ENCODE peak calls at places on chromosomes 7 and 10, in five cellular contexts. G is transverse colon, N is coronary artery, E is keratinocyte, P is cardiac muscle cell. I is an unnamed sample.

GRCh38 chr7:48114115-48114514 is 25.1 kb downstream of the UPP1 start:
- DNase-seq in G (no peak), N (no peak), E (no peak), P (no peak), I (no peak)

GRCh38 chr10:97321807-97322195 is 2.7 kb downstream of the FRAT1 start:
- DNase-seq in E (no peak), G (no peak), P (no peak), N (no peak), I (no peak)

GRCh38 chr7:74466196-74466813 is 12.6 kb downstream of the GTF2IRD1 start:
- DNase-seq in P (no peak), E (no peak), N (no peak), G (peak), I (no peak)

GRCh38 chr7:129702316-129702715 is 90.8 kb downstream of the NRF1 start:
- DNase-seq in G (no peak), E (no peak), P (peak), N (no peak), I (no peak)

GRCh38 chr7:127290801-127291361 is 38.1 kb upstream of the GRM8 start:
- DNase-seq in P (no peak), G (no peak), N (no peak), E (no peak), I (no peak)

GRCh38 chr10:80453715-80454525 is at the start of gene TSPAN14:
- DNase-seq in E (no peak), P (peak), N (peak), G (peak), I (no peak)

GRCh38 chr10:4242561-4243035 is 457.6 kb upstream of the KLF6 start:
- DNase-seq in G (no peak), N (no peak), P (peak), E (no peak), I (no peak)

GRCh38 chr10:101400529-101400928 is 46.6 kb downstream of the BTRC start:
- DNase-seq in P (no peak), G (no peak), N (no peak), E (no peak), I (no peak)

GRCh38 chr7:98956469-98956868 is 78.1 kb downstream of the TRRAP start:
- DNase-seq in N (no peak), P (no peak), G (no peak), E (no peak), I (no peak)

GRCh38 chr7:137287651-137288258 is 55.8 kb downstream of the PTN start:
- DNase-seq in P (peak), E (no peak), G (no peak), N (no peak), I (no peak)
- TF ChIP-seq CTCF in P (peak), E (no peak), G (no peak), N (no peak), I (peak)

DNA sequence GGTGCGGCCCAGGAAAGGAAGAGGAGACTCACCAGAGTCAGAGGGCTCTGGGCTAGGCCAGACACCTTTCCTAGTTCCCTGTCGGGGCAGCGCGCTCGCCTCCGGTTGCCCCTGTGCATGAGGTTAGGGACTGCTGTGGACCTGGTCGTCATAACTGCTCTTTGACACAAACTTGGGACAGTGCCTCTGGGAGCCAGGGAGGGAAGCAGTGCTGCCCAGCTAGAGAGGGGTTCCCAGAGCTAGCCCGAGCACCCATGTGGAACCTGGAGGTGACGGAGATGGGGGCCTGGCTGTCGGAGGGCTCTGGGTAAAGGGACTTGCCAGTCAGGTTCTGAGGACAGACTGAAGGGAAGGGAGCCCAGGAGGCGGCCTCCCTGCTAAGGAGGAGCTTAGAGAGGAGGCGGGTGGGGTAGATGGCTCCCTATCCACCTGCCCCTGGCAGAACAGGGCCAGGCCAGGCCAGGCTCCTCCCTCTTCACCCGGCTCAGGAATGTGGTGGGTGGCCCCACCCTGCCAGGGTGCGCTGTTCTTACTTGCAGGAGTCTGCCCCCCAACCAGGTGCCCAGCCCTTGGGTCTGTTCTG is 29.7 kb downstream of the AGAP3 start:
- DNase-seq in G (peak), P (no peak), E (peak), N (no peak), I (peak)
- H3K4me3 ChIP-seq in G (peak), P (peak), E (peak), N (peak), I (peak)

DNA sequence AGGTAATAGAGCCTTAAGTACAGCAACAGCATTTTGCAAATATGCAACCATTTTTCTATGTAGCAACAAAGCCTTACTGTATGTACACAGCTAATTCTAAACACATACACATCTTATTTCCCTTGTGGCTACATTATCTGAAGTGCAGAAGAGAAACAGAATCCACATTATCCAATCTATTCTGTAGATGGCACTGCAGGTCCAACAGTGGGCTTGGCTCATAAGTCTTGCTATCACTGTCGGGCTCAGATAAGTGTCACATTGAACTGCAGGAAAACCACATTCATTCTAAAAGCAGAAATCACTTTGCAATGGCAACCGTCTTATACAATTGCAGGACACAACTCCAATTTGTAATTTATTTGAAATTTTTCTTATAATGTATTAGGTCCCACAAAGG is 109.8 kb upstream of the NOBOX start:
- DNase-seq in E (no peak), G (no peak), N (no peak), P (peak), I (no peak)
- TF ChIP-seq CTCF in E (peak), G (peak), N (no peak), P (peak), I (peak)

GRCh38 chr7:150468241-150468640 is 17.8 kb downstream of the GIMAP8 start:
- DNase-seq in P (no peak), E (no peak), G (no peak), N (no peak), I (no peak)
- H3K4me3 ChIP-seq in P (no peak), E (no peak), G (no peak), N (peak), I (no peak)

DNA sequence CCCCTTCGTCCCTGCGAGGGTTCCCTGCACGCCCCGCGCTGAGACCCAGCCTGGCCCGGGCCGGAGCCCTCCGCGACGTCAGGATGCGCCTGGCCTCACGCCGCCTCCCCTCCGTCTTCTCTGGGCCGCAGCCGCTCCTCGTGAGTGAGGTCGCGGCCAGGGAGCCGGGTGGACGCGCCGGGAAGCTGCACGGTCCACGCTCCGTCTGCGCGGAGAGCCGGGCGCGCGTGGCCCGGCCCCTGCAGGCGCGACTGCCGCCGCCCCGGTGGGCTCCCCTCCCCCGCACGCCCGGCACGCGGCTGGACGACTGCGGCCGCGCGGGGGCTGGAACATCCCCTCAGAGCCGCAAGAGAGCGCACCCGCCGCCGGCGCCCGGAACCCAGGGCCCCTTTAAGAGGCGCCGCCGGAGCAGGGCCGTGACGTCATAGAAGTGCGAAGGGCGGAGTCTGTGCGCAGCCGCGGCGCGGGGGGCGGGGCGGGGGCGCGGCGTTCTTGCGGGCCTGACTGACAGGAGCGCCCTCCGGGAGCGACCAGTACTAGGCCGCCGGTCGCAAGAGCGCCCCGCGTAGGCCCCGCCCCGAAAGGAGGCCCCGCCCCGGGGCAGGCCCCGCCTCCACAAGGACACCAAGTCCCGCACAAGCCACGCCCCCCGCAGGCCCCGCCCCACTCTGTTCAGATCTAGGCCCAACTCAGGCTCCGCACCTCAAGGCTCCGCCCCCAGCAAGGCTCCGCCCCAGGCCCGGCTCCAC is 449 bp upstream of the INPP5A start:
- DNase-seq in E (peak), N (peak), G (peak), P (peak), I (peak)
- TF ChIP-seq CTCF in E (peak), N (no peak), G (peak), P (peak), I (peak)

DNA sequence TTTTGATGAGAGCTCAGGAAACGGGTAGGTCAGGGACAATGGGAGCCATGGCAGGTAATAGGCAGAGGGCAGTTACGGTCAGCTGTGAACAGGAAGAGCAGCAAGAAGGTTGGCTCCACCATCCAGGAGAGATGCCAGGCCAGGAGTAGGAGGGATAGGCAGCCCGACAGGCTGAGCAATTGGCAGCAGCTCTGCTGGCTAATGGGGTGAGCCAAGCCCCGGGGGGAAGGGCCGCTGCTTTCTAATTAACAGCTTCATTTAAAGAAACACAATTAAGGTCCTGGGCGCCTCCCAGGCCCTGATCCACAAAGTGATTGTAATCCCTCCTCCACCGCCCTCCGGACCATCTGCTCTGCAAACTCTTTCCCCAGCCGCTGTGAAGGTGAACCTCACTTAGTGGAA is 23.7 kb downstream of the SH2B2 start:
- DNase-seq in E (no peak), G (no peak), N (no peak), P (no peak), I (no peak)
- H3K4me3 ChIP-seq in E (no peak), G (no peak), N (no peak), P (no peak), I (no peak)

GRCh38 chr7:34430456-34430855 is 227.6 kb upstream of the NPSR1 start:
- DNase-seq in P (peak), N (no peak), E (no peak), G (no peak), I (peak)
- TF ChIP-seq CTCF in P (peak), N (no peak), E (peak), G (no peak), I (peak)

I was measured in LNCaP clone FGC.